ENCODE peak calls at places on chromosomes 6 and 20, in six cellular contexts. One of them, this sample, is unnamed.

GRCh38 chr6:134034951-134035822 is 17.2 kb downstream of the SLC2A12 start:
- DNase-seq in GM10248: no peak
- DNase-seq in A549: no peak
- DNase-seq in PC-9: peak; percentile 72
- DNase-seq in brain microvascular endothelial cell: no peak
- DNase-seq in CD8-positive, alpha-beta T cell: no peak
- DNase-seq in this sample: no peak

GRCh38 chr6:79277109-79277508 is 42.6 kb upstream of the HMGN3 start:
- DNase-seq in GM10248: no peak
- DNase-seq in A549: no peak
- DNase-seq in PC-9: no peak
- DNase-seq in brain microvascular endothelial cell: no peak
- DNase-seq in CD8-positive, alpha-beta T cell: no peak
- DNase-seq in this sample: no peak

GRCh38 chr6:170099387-170099786 is 191.5 kb downstream of the DLL1 start:
- DNase-seq in GM10248: no peak
- DNase-seq in A549: no peak
- DNase-seq in PC-9: no peak
- DNase-seq in brain microvascular endothelial cell: no peak
- DNase-seq in CD8-positive, alpha-beta T cell: no peak
- DNase-seq in this sample: no peak

GRCh38 chr6:51618563-51618962 is 468.9 kb downstream of the PKHD1 start:
- DNase-seq in GM10248: no peak
- DNase-seq in A549: peak; percentile 15
- DNase-seq in PC-9: no peak
- DNase-seq in brain microvascular endothelial cell: no peak
- DNase-seq in CD8-positive, alpha-beta T cell: no peak
- DNase-seq in this sample: no peak

GRCh38 chr6:121826156-121826810 is 390.8 kb downstream of the GJA1 start:
- DNase-seq in GM10248: no peak
- DNase-seq in A549: peak; percentile 64
- DNase-seq in PC-9: peak; percentile 72
- DNase-seq in brain microvascular endothelial cell: peak; percentile 92
- DNase-seq in CD8-positive, alpha-beta T cell: no peak
- DNase-seq in this sample: no peak

GRCh38 chr20:3473324-3473723 is 2.5 kb downstream of the ATRN start:
- DNase-seq in GM10248: no peak
- DNase-seq in A549: no peak
- DNase-seq in PC-9: no peak
- DNase-seq in brain microvascular endothelial cell: no peak
- DNase-seq in CD8-positive, alpha-beta T cell: no peak
- DNase-seq in this sample: no peak

GRCh38 chr6:3770023-3770422 is 18.5 kb upstream of the PXDC1 start:
- DNase-seq in GM10248: no peak
- DNase-seq in A549: no peak
- DNase-seq in PC-9: no peak
- DNase-seq in brain microvascular endothelial cell: no peak
- DNase-seq in CD8-positive, alpha-beta T cell: no peak
- DNase-seq in this sample: no peak

GRCh38 chr6:108560463-108561308 is at the start of gene FOXO3:
- DNase-seq in GM10248: peak; percentile 40
- DNase-seq in A549: peak; percentile 85
- DNase-seq in PC-9: peak; percentile 84
- DNase-seq in brain microvascular endothelial cell: peak; percentile 68
- DNase-seq in CD8-positive, alpha-beta T cell: peak; percentile 62
- DNase-seq in this sample: peak; percentile 82

GRCh38 chr6:90086517-90086916 is 192.2 kb downstream of the GJA10 start:
- DNase-seq in GM10248: no peak
- DNase-seq in A549: peak; percentile 7
- DNase-seq in PC-9: no peak
- DNase-seq in brain microvascular endothelial cell: no peak
- DNase-seq in CD8-positive, alpha-beta T cell: no peak
- DNase-seq in this sample: no peak

GRCh38 chr6:138979813-138980668 is 8.0 kb downstream of the REPS1 start:
- DNase-seq in GM10248: no peak
- DNase-seq in A549: no peak
- DNase-seq in PC-9: no peak
- DNase-seq in brain microvascular endothelial cell: no peak
- DNase-seq in CD8-positive, alpha-beta T cell: no peak
- DNase-seq in this sample: no peak

GRCh38 chr20:59903631-59904030 is 29.8 kb downstream of the SYCP2 start:
- DNase-seq in GM10248: no peak
- DNase-seq in A549: no peak
- DNase-seq in PC-9: no peak
- DNase-seq in brain microvascular endothelial cell: no peak
- DNase-seq in CD8-positive, alpha-beta T cell: no peak
- DNase-seq in this sample: no peak

GRCh38 chr6:44342052-44342451 is 398 bp upstream of the SPATS1 start:
- DNase-seq in GM10248: no peak
- DNase-seq in A549: no peak
- DNase-seq in PC-9: no peak
- DNase-seq in brain microvascular endothelial cell: no peak
- DNase-seq in CD8-positive, alpha-beta T cell: no peak
- DNase-seq in this sample: no peak

GRCh38 chr6:160750276-160750689 is 48.2 kb downstream of the PLG start:
- DNase-seq in GM10248: peak; percentile 35
- DNase-seq in A549: peak; percentile 13
- DNase-seq in PC-9: no peak
- DNase-seq in brain microvascular endothelial cell: no peak
- DNase-seq in CD8-positive, alpha-beta T cell: no peak
- DNase-seq in this sample: no peak

GRCh38 chr6:89690944-89691324 is 52.4 kb upstream of the LYRM2 start:
- DNase-seq in GM10248: no peak
- DNase-seq in A549: no peak
- DNase-seq in PC-9: no peak
- DNase-seq in brain microvascular endothelial cell: no peak
- DNase-seq in CD8-positive, alpha-beta T cell: no peak
- DNase-seq in this sample: no peak

GRCh38 chr6:111912904-111913303 is 39.7 kb upstream of the FYN start:
- DNase-seq in GM10248: no peak
- DNase-seq in A549: no peak
- DNase-seq in PC-9: no peak
- DNase-seq in brain microvascular endothelial cell: no peak
- DNase-seq in CD8-positive, alpha-beta T cell: no peak
- DNase-seq in this sample: no peak

GRCh38 chr20:44610313-44610965 is 28.1 kb downstream of the PKIG start:
- DNase-seq in GM10248: no peak
- DNase-seq in A549: no peak
- DNase-seq in PC-9: no peak
- DNase-seq in brain microvascular endothelial cell: no peak
- DNase-seq in CD8-positive, alpha-beta T cell: peak; percentile 47
- DNase-seq in this sample: no peak
- TF ChIP-seq CTCF in GM10248: no peak
- TF ChIP-seq CTCF in A549: no peak
- TF ChIP-seq CTCF in PC-9: peak; percentile 34
- TF ChIP-seq CTCF in brain microvascular endothelial cell: no peak
- TF ChIP-seq CTCF in CD8-positive, alpha-beta T cell: peak; percentile 5
- TF ChIP-seq CTCF in this sample: no peak

GRCh38 chr20:35603695-35604443 is 11.8 kb upstream of the SPAG4 start:
- DNase-seq in GM10248: no peak
- DNase-seq in A549: no peak
- DNase-seq in PC-9: no peak
- DNase-seq in brain microvascular endothelial cell: no peak
- DNase-seq in CD8-positive, alpha-beta T cell: no peak
- DNase-seq in this sample: no peak

GRCh38 chr20:35601990-35602389 is 13.6 kb upstream of the SPAG4 start:
- DNase-seq in GM10248: no peak
- DNase-seq in A549: no peak
- DNase-seq in PC-9: no peak
- DNase-seq in brain microvascular endothelial cell: no peak
- DNase-seq in CD8-positive, alpha-beta T cell: no peak
- DNase-seq in this sample: no peak

GRCh38 chr20:35606127-35606526 is 9.5 kb upstream of the SPAG4 start:
- DNase-seq in GM10248: no peak
- DNase-seq in A549: no peak
- DNase-seq in PC-9: no peak
- DNase-seq in brain microvascular endothelial cell: no peak
- DNase-seq in CD8-positive, alpha-beta T cell: no peak
- DNase-seq in this sample: no peak

GRCh38 chr20:35602851-35603495 is 12.7 kb upstream of the SPAG4 start:
- DNase-seq in GM10248: no peak
- DNase-seq in A549: no peak
- DNase-seq in PC-9: no peak
- DNase-seq in brain microvascular endothelial cell: no peak
- DNase-seq in CD8-positive, alpha-beta T cell: no peak
- DNase-seq in this sample: no peak

DNA sequence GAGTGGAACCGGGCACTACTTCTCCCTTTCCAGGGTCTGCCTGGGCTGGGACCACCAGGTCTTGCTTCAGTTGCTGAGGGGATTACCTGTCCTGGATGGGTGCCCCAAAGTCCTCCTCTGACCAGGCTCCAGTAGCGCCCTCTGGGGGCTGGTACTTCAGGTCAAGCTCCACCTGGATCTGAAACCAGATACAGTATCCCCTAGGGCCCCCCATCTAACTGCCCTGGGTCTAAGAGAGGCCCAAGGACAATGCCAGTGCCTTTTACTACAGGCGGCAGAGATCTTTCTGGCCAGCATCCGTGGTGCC is 11.2 kb upstream of the SPAG4 start:
- DNase-seq in GM10248: no peak
- DNase-seq in A549: no peak
- DNase-seq in PC-9: no peak
- DNase-seq in brain microvascular endothelial cell: no peak
- DNase-seq in CD8-positive, alpha-beta T cell: no peak
- DNase-seq in this sample: no peak
- TF ChIP-seq CTCF in GM10248: peak; percentile 36
- TF ChIP-seq CTCF in A549: peak; percentile 37
- TF ChIP-seq CTCF in PC-9: no peak
- TF ChIP-seq CTCF in brain microvascular endothelial cell: peak; percentile 64
- TF ChIP-seq CTCF in CD8-positive, alpha-beta T cell: no peak
- TF ChIP-seq CTCF in this sample: peak; percentile 59

DNA sequence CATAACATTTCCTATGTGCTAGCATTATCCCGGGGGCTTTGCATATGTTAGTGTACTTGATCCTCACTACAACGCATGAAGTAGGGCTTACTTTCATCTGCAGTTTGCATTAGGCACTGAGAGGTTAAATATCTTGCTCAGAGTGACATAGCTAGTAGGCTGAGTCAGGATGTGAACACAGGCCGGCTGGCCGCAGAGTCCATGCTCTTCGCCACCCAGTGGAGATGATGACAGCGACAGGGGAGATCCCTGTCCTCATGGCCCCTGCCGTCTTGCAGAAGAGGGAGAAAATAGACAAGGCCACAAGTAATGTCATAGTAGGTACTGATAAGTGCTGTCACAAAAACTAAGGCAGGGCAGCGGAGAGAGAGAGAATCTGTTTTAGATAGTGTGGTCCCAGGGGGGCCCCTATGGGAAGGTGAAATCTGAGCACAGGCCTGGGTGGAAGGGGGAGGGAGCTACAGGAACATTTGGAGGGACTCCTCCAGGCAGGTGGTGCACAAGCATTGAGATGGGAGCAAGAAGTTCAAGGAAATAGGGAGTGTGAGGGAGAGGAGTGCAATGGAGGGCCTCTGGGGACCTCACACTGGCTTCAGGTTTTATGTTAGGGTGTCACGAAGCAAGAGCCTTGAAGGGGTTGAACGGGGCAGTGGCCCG is 46.8 kb downstream of the LYRM4 start:
- DNase-seq in GM10248: no peak
- DNase-seq in A549: no peak
- DNase-seq in PC-9: no peak
- DNase-seq in brain microvascular endothelial cell: peak; percentile 75
- DNase-seq in CD8-positive, alpha-beta T cell: no peak
- DNase-seq in this sample: no peak
- TF ChIP-seq CTCF in GM10248: no peak
- TF ChIP-seq CTCF in A549: no peak
- TF ChIP-seq CTCF in PC-9: no peak
- TF ChIP-seq CTCF in brain microvascular endothelial cell: peak; percentile 72
- TF ChIP-seq CTCF in CD8-positive, alpha-beta T cell: no peak
- TF ChIP-seq CTCF in this sample: no peak

GRCh38 chr6:45421700-45422540 is 44.2 kb upstream of the SUPT3H start:
- DNase-seq in GM10248: peak; percentile 26
- DNase-seq in A549: peak; percentile 42
- DNase-seq in PC-9: peak; percentile 49
- DNase-seq in brain microvascular endothelial cell: peak; percentile 54
- DNase-seq in CD8-positive, alpha-beta T cell: peak; percentile 45
- DNase-seq in this sample: no peak
- TF ChIP-seq CTCF in GM10248: peak; percentile 35
- TF ChIP-seq CTCF in A549: peak; percentile 29
- TF ChIP-seq CTCF in PC-9: peak; percentile 17
- TF ChIP-seq CTCF in brain microvascular endothelial cell: peak; percentile 42
- TF ChIP-seq CTCF in CD8-positive, alpha-beta T cell: no peak
- TF ChIP-seq CTCF in this sample: peak; percentile 15

DNA sequence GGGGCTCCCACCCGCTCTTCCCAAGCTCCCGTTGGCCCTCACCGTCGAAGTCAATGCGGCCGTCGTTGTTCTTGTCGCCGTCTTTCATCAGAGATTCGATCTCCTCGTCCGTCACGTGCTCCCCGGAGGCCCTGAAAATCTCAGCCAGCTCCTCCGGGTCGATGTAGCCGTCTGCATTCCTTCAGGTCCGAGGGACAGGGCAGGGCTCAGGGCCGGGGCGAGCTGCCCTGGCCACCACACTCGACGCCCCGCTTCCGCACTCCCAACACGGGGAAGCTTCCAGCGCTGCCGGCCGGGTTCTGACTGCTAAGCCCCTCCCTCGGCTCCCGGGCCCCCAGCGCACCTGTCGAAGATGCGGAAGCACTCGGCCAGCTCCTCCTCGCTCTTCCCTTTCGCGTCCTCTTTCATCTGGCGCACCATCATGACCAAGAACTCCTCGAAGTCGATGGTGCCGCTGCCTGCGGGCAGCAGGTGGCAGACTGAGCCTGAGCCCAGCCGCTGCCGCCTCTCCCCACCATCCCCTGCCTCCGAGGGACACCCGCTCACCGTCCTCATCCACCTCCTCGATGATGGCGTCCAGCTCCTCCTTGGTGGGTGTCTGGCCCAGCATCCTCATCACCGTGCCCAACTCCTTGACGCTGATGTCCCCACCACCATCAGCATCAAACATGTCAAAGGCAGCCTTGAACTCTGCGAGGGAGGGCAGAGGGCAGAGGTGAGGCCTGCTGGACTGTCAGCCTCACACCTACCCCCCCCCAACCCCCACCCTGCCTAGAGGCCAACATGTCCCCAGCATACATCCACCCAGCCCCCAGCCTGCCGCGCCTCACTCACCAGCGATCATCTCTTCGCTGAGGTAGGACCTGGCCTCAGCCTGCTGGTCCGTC is 2.9 kb downstream of the TNNC2 start:
- DNase-seq in GM10248: peak; percentile 65
- DNase-seq in A549: peak; percentile 49
- DNase-seq in PC-9: peak; percentile 20
- DNase-seq in brain microvascular endothelial cell: no peak
- DNase-seq in CD8-positive, alpha-beta T cell: peak; percentile 48
- DNase-seq in this sample: peak; percentile 40
- TF ChIP-seq CTCF in GM10248: peak; percentile 53
- TF ChIP-seq CTCF in A549: no peak
- TF ChIP-seq CTCF in PC-9: peak; percentile 17
- TF ChIP-seq CTCF in brain microvascular endothelial cell: peak; percentile 64
- TF ChIP-seq CTCF in CD8-positive, alpha-beta T cell: no peak
- TF ChIP-seq CTCF in this sample: peak; percentile 56